ENCODE peak calls at places on chromosomes 11 and 22, in seven cellular contexts. P, Z, D, J, Y, U and E are unnamed samples.
A peak's percentile ranks its signal among the peaks of the same experiment; 100 is the strongest.

GRCh38 chr22:31122532-31123291 is at the start of gene INPP5J:
- DNase-seq in P (no peak), Z (no peak), D (peak; percentile 28), J (no peak), Y (no peak), U (peak; percentile 80), E (no peak)

GRCh38 chr22:43411040-43411919 is 534 bp upstream of the MPPED1 start:
- DNase-seq in P (no peak), Z (no peak), D (no peak), J (no peak), Y (no peak), U (no peak), E (no peak)

GRCh38 chr11:92314499-92314898 is 89.9 kb downstream of the FAT3 start:
- DNase-seq in P (no peak), Z (no peak), D (no peak), J (peak; percentile 24), Y (peak; percentile 78), U (no peak), E (no peak)

GRCh38 chr11:92796744-92797143 is 172.7 kb upstream of the MTNR1B start:
- DNase-seq in P (no peak), Z (no peak), D (no peak), J (no peak), Y (no peak), U (no peak), E (no peak)

GRCh38 chr22:31572939-31573338 is 76.6 kb downstream of the SFI1 start:
- DNase-seq in P (no peak), Z (no peak), D (no peak), J (no peak), Y (no peak), U (no peak), E (no peak)

GRCh38 chr22:33807465-33807864 is 112.8 kb downstream of the LARGE1 start:
- DNase-seq in P (no peak), Z (no peak), D (peak; percentile 19), J (no peak), Y (no peak), U (no peak), E (no peak)

GRCh38 chr22:47059701-47060161 is 297.3 kb downstream of the TBC1D22A start:
- DNase-seq in P (peak; percentile 51), Z (no peak), D (no peak), J (no peak), Y (no peak), U (no peak), E (no peak)

GRCh38 chr11:134975866-134976265 is 563.8 kb upstream of the B3GAT1 start:
- DNase-seq in P (no peak), Z (no peak), D (no peak), J (no peak), Y (no peak), U (no peak), E (no peak)

GRCh38 chr22:24432059-24432853 is 4.9 kb downstream of the ADORA2A start:
- DNase-seq in P (peak; percentile 72), Z (no peak), D (peak; percentile 50), J (peak; percentile 22), Y (no peak), U (peak; percentile 59), E (no peak)